ENCODE peak calls at places on chromosome 5, in four cellular contexts. X is adrenal gland, K is nucleus accumbens, P is hypothalamus. Y is an unnamed sample.

GRCh38 chr5:168136340-168136739 is 155.1 kb upstream of the WWC1 start:
- DNase-seq in K (no peak), P (no peak), X (no peak), Y (no peak)

GRCh38 chr5:124651663-124652513 is 94.6 kb downstream of the ZNF608 start:
- DNase-seq in X (peak), P (peak), K (peak), Y (peak)

GRCh38 chr5:148820778-148821395 is 5.5 kb upstream of the ADRB2 start:
- DNase-seq in K (no peak), P (no peak), X (peak), Y (no peak)

GRCh38 chr5:172003750-172004149 is 2.7 kb downstream of the FBXW11 start:
- DNase-seq in X (no peak), K (no peak), P (no peak), Y (no peak)

GRCh38 chr5:137342764-137343163 is 156.4 kb downstream of the SPOCK1 start:
- DNase-seq in X (no peak), P (no peak), K (no peak), Y (no peak)

GRCh38 chr5:170617519-170618218 is 113.8 kb downstream of the KCNIP1 start:
- DNase-seq in P (no peak), X (no peak), K (no peak), Y (no peak)

GRCh38 chr5:172106511-172107356 is 81.3 kb downstream of the STK10 start:
- DNase-seq in X (peak), K (peak), P (peak), Y (peak)

GRCh38 chr5:4977421-4977820 is 162.7 kb upstream of the ADAMTS16 start:
- DNase-seq in P (no peak), X (no peak), K (no peak), Y (no peak)

GRCh38 chr5:172643392-172643871 is 2.4 kb downstream of the NEURL1B start:
- DNase-seq in P (no peak), X (no peak), K (no peak), Y (no peak)

GRCh38 chr5:40746703-40747102 is 9.1 kb downstream of the TTC33 start:
- DNase-seq in X (no peak), K (no peak), P (no peak), Y (no peak)

GRCh38 chr5:171355302-171355724 is 32.3 kb upstream of the NPM1 start:
- DNase-seq in P (no peak), X (no peak), K (no peak), Y (no peak)

GRCh38 chr5:76990899-76991475 is 38.1 kb downstream of the CRHBP start:
- DNase-seq in P (no peak), K (no peak), X (no peak), Y (no peak)

GRCh38 chr5:115842089-115842881 is 550 bp downstream of the AP3S1 start:
- DNase-seq in K (peak), P (no peak), X (peak), Y (peak)

GRCh38 chr5:2257326-2258244 is 374.9 kb upstream of the IRX4 start:
- DNase-seq in K (no peak), X (no peak), P (no peak), Y (no peak)

GRCh38 chr5:137207023-137207760 is 291.9 kb downstream of the SPOCK1 start:
- DNase-seq in P (no peak), X (no peak), K (no peak), Y (no peak)

GRCh38 chr5:109309326-109310063 is 100.3 kb downstream of the PJA2 start:
- DNase-seq in X (no peak), K (no peak), P (no peak), Y (no peak)

GRCh38 chr5:2542821-2543220 is 208.7 kb downstream of the IRX2 start:
- DNase-seq in X (no peak), K (no peak), P (no peak), Y (no peak)

GRCh38 chr5:172477466-172477865 is 23.1 kb upstream of the SH3PXD2B start:
- DNase-seq in X (no peak), P (no peak), K (no peak), Y (no peak)

GRCh38 chr5:88845081-88845697 is 37.8 kb downstream of the MEF2C start:
- DNase-seq in K (no peak), X (no peak), P (no peak), Y (no peak)

GRCh38 chr5:132094393-132095076 is 20.9 kb downstream of the CSF2 start:
- DNase-seq in K (no peak), P (no peak), X (no peak), Y (no peak)

GRCh38 chr5:3362606-3362910 is 233.1 kb upstream of the IRX1 start:
- DNase-seq in K (no peak), X (no peak), P (no peak), Y (no peak)

GRCh38 chr5:128290152-128290858 is 206.7 kb downstream of the SLC12A2 start:
- DNase-seq in X (no peak), K (no peak), P (no peak), Y (no peak)

GRCh38 chr5:137115152-137115551 is 384.0 kb downstream of the SPOCK1 start:
- DNase-seq in X (no peak), K (no peak), P (no peak), Y (no peak)